ENCODE peak calls at places on chromosomes 13 and 19, in seven cellular contexts. K, I, D, M, J, G and V are unnamed samples.

GRCh38 chr13:99258210-99258860 is at the start of gene GPR18:
- DNase-seq in K (no peak), M (peak), D (no peak), G (peak), I (no peak), J (peak), V (peak)

GRCh38 chr19:33292595-33293254 is 9.6 kb downstream of the CEBPA start:
- DNase-seq in J (no peak), D (no peak), G (no peak), M (no peak), K (no peak), I (no peak), V (no peak)

GRCh38 chr19:1261863-1262686 is 7.1 kb upstream of the CIRBP start:
- DNase-seq in G (no peak), I (no peak), M (no peak), K (no peak), D (peak), J (no peak), V (no peak)

GRCh38 chr19:15452111-15453047 is 2.6 kb upstream of the WIZ start:
- DNase-seq in K (peak), M (no peak), I (peak), J (no peak), G (no peak), D (no peak), V (no peak)

GRCh38 chr19:3459322-3459881 is 20.9 kb downstream of the SMIM24 start:
- DNase-seq in I (no peak), D (no peak), M (peak), J (no peak), G (no peak), K (no peak), V (no peak)

GRCh38 chr13:39452412-39452811 is 150.6 kb downstream of the LHFPL6 start:
- DNase-seq in M (no peak), K (no peak), J (no peak), D (no peak), G (no peak), I (no peak), V (no peak)

GRCh38 chr19:15934332-15935078 is at the start of gene CYP4F11:
- DNase-seq in K (peak), M (no peak), J (no peak), I (no peak), G (no peak), D (no peak), V (no peak)

GRCh38 chr13:112522578-112522977 is 65.4 kb downstream of the TUBGCP3 start:
- DNase-seq in I (no peak), K (no peak), G (no peak), J (no peak), D (no peak), M (no peak), V (no peak)

GRCh38 chr13:112693831-112694497 is 4.1 kb downstream of the ATP11A start:
- DNase-seq in G (peak), I (no peak), J (no peak), M (peak), K (no peak), D (no peak), V (no peak)

GRCh38 chr19:33718668-33719259 is 77.9 kb upstream of the KCTD15 start:
- DNase-seq in G (no peak), J (no peak), D (no peak), I (peak), M (no peak), K (no peak), V (no peak)

GRCh38 chr19:31164666-31165265 is 184.5 kb downstream of the TSHZ3 start:
- DNase-seq in I (no peak), K (no peak), D (no peak), M (no peak), G (no peak), J (no peak), V (no peak)

GRCh38 chr19:54431255-54431838 is 16.1 kb downstream of the TTYH1 start:
- DNase-seq in G (no peak), M (no peak), K (no peak), D (no peak), I (no peak), J (no peak), V (no peak)

GRCh38 chr19:52665047-52665446 is 26.9 kb upstream of the ZNF83 start:
- DNase-seq in G (no peak), D (no peak), M (no peak), I (no peak), K (no peak), J (no peak), V (no peak)

GRCh38 chr13:48235100-48235813 is 2.3 kb downstream of the ITM2B start:
- DNase-seq in K (no peak), D (no peak), M (peak), J (peak), I (peak), G (no peak), V (peak)

GRCh38 chr19:12596485-12596884 is 14.1 kb downstream of the ZNF490 start:
- DNase-seq in G (no peak), M (no peak), K (no peak), J (no peak), D (no peak), I (no peak), V (no peak)

GRCh38 chr13:76875256-76875655 is 10.9 kb downstream of the KCTD12 start:
- DNase-seq in D (no peak), K (no peak), G (no peak), J (no peak), M (no peak), I (no peak), V (no peak)

GRCh38 chr13:63463782-63464610 is 2048.3 kb upstream of the PCDH20 start:
- DNase-seq in I (no peak), G (no peak), K (no peak), M (peak), D (no peak), J (no peak), V (peak)

GRCh38 chr13:26024558-26024957 is 27.3 kb downstream of the SHISA2 start:
- DNase-seq in I (no peak), G (no peak), J (no peak), D (no peak), K (no peak), M (no peak), V (no peak)